ENCODE peak calls at places on chromosome 20, in seven cellular contexts. Y is GM04504, A is endothelial cell, D is ovary, V is cardiac muscle cell, O is fibroblast of lung, T is SJSA1. W is an unnamed sample.

GRCh38 chr20:35226775-35227681 is 538 bp downstream of the MMP24 start:
- DNase-seq in Y (no peak), A (peak), D (peak), V (peak), O (peak), T (peak), W (no peak)

GRCh38 chr20:38730989-38731737 is 6.9 kb downstream of the SLC32A1 start:
- DNase-seq in Y (no peak), A (peak), D (peak), V (peak), O (peak), T (peak), W (no peak)

GRCh38 chr20:2752631-2753455 is 47.6 kb downstream of the CPXM1 start:
- DNase-seq in Y (no peak), A (peak), D (peak), V (peak), O (peak), T (peak), W (no peak)

GRCh38 chr20:51584116-51584515 is 41.6 kb upstream of the NFATC2 start:
- DNase-seq in Y (no peak), A (no peak), D (no peak), V (no peak), O (no peak), T (no peak), W (no peak)

GRCh38 chr20:13462091-13462490 is 176.6 kb downstream of the TASP1 start:
- DNase-seq in Y (no peak), A (no peak), D (no peak), V (no peak), O (no peak), T (no peak), W (no peak)

GRCh38 chr20:1472556-1473243 is 6.1 kb upstream of the NSFL1C start:
- DNase-seq in Y (no peak), A (no peak), D (no peak), V (no peak), O (no peak), T (no peak), W (no peak)

GRCh38 chr20:40564997-40565680 is 123.9 kb downstream of the MAFB start:
- DNase-seq in Y (peak), A (no peak), D (no peak), V (no peak), O (peak), T (no peak), W (peak)

GRCh38 chr20:1983311-1983710 is 10.5 kb downstream of the PDYN start:
- DNase-seq in Y (no peak), A (no peak), D (no peak), V (no peak), O (no peak), T (no peak), W (no peak)

GRCh38 chr20:43404880-43405279 is 52.8 kb upstream of the SRSF6 start:
- DNase-seq in Y (no peak), A (no peak), D (no peak), V (no peak), O (no peak), T (no peak), W (no peak)

GRCh38 chr20:48846516-48847492 is 19.0 kb upstream of the PREX1 start:
- DNase-seq in Y (no peak), A (peak), D (no peak), V (peak), O (peak), T (peak), W (no peak)

GRCh38 chr20:5091902-5092301 is 27.9 kb downstream of the PCNA start:
- DNase-seq in Y (no peak), A (no peak), D (no peak), V (no peak), O (no peak), T (no peak), W (no peak)

GRCh38 chr20:59778615-59779200 is 154.7 kb downstream of the SYCP2 start:
- DNase-seq in Y (no peak), A (no peak), D (no peak), V (no peak), O (no peak), T (no peak), W (no peak)

GRCh38 chr20:52039746-52040145 is 151.8 kb downstream of the ZFP64 start:
- DNase-seq in Y (no peak), A (no peak), D (no peak), V (no peak), O (no peak), T (no peak), W (no peak)

GRCh38 chr20:41108531-41108930 is 28.8 kb upstream of the PLCG1 start:
- DNase-seq in Y (no peak), A (no peak), D (no peak), V (no peak), O (no peak), T (no peak), W (no peak)

GRCh38 chr20:63149531-63150207 is 66.3 kb downstream of the YTHDF1 start:
- DNase-seq in Y (no peak), A (no peak), D (no peak), V (no peak), O (no peak), T (no peak), W (no peak)

GRCh38 chr20:49649672-49650071 is 64.0 kb downstream of the B4GALT5 start:
- DNase-seq in Y (no peak), A (no peak), D (no peak), V (no peak), O (no peak), T (no peak), W (no peak)

GRCh38 chr20:35055445-35056276 is 36.9 kb downstream of the TRPC4AP start:
- DNase-seq in Y (no peak), A (no peak), D (no peak), V (peak), O (peak), T (no peak), W (no peak)

GRCh38 chr20:25003002-25003401 is 10.5 kb upstream of the APMAP start:
- DNase-seq in Y (no peak), A (no peak), D (no peak), V (no peak), O (no peak), T (no peak), W (no peak)

GRCh38 chr20:10225439-10226080 is 6.9 kb downstream of the SNAP25 start:
- DNase-seq in Y (no peak), A (peak), D (no peak), V (peak), O (no peak), T (peak), W (no peak)

W was measured in brain pericyte.